ENCODE peak calls at places on chromosomes 6 and 20, in four cellular contexts. One of them, this sample, is unnamed.

GRCh38 chr6:137051790-137052472 is 7.2 kb upstream of the IL20RA start:
- DNase-seq in epithelial cell of esophagus: no peak
- DNase-seq in upper lobe of right lung: no peak
- DNase-seq in progenitor cell of endocrine pancreas: no peak
- DNase-seq in this sample: no peak

GRCh38 chr6:6970851-6971250 is 136.9 kb upstream of the RREB1 start:
- DNase-seq in upper lobe of right lung: no peak
- DNase-seq in progenitor cell of endocrine pancreas: no peak
- DNase-seq in epithelial cell of esophagus: no peak
- DNase-seq in this sample: no peak

GRCh38 chr20:48015136-48015925 is 230.1 kb upstream of the SULF2 start:
- DNase-seq in upper lobe of right lung: no peak
- DNase-seq in progenitor cell of endocrine pancreas: no peak
- DNase-seq in epithelial cell of esophagus: no peak
- DNase-seq in this sample: no peak

GRCh38 chr20:54062812-54063280 is 7.5 kb downstream of the BCAS1 start:
- DNase-seq in epithelial cell of esophagus: peak
- DNase-seq in upper lobe of right lung: no peak
- DNase-seq in progenitor cell of endocrine pancreas: no peak
- DNase-seq in this sample: no peak

GRCh38 chr20:10040070-10040970 is 5.5 kb downstream of the ANKEF1 start:
- DNase-seq in upper lobe of right lung: no peak
- DNase-seq in progenitor cell of endocrine pancreas: no peak
- DNase-seq in epithelial cell of esophagus: peak
- DNase-seq in this sample: no peak

GRCh38 chr20:15346657-15347280 is 1009.4 kb upstream of the FLRT3 start:
- DNase-seq in upper lobe of right lung: no peak
- DNase-seq in epithelial cell of esophagus: peak
- DNase-seq in progenitor cell of endocrine pancreas: no peak
- DNase-seq in this sample: no peak

GRCh38 chr6:36625161-36625919 is 31.2 kb downstream of the SRSF3 start:
- DNase-seq in upper lobe of right lung: peak
- DNase-seq in progenitor cell of endocrine pancreas: no peak
- DNase-seq in epithelial cell of esophagus: peak
- DNase-seq in this sample: peak

GRCh38 chr6:135299256-135299655 is 118.1 kb downstream of the MYB start:
- DNase-seq in epithelial cell of esophagus: peak
- DNase-seq in progenitor cell of endocrine pancreas: no peak
- DNase-seq in upper lobe of right lung: no peak
- DNase-seq in this sample: no peak

GRCh38 chr6:8329592-8329991 is 105.8 kb downstream of the SLC35B3 start:
- DNase-seq in epithelial cell of esophagus: no peak
- DNase-seq in progenitor cell of endocrine pancreas: no peak
- DNase-seq in upper lobe of right lung: no peak
- DNase-seq in this sample: no peak

GRCh38 chr6:40915165-40915564 is 123.9 kb downstream of the UNC5CL start:
- DNase-seq in epithelial cell of esophagus: no peak
- DNase-seq in upper lobe of right lung: no peak
- DNase-seq in progenitor cell of endocrine pancreas: no peak
- DNase-seq in this sample: no peak

GRCh38 chr6:124684621-124685020 is 277.6 kb upstream of the RNF217 start:
- DNase-seq in progenitor cell of endocrine pancreas: no peak
- DNase-seq in upper lobe of right lung: no peak
- DNase-seq in epithelial cell of esophagus: no peak
- DNase-seq in this sample: no peak

GRCh38 chr20:17534077-17534476 is 2.9 kb upstream of the BFSP1 start:
- DNase-seq in upper lobe of right lung: no peak
- DNase-seq in progenitor cell of endocrine pancreas: no peak
- DNase-seq in epithelial cell of esophagus: no peak
- DNase-seq in this sample: no peak

GRCh38 chr6:149963462-149964242 is at the start of gene ULBP1:
- DNase-seq in epithelial cell of esophagus: peak
- DNase-seq in upper lobe of right lung: peak
- DNase-seq in progenitor cell of endocrine pancreas: no peak
- DNase-seq in this sample: peak

GRCh38 chr20:13220857-13221297 is at the start of gene ISM1:
- DNase-seq in upper lobe of right lung: peak
- DNase-seq in epithelial cell of esophagus: peak
- DNase-seq in progenitor cell of endocrine pancreas: peak
- DNase-seq in this sample: peak

GRCh38 chr6:157162756-157163433 is 160.4 kb downstream of the TMEM242 start:
- DNase-seq in epithelial cell of esophagus: no peak
- DNase-seq in upper lobe of right lung: no peak
- DNase-seq in progenitor cell of endocrine pancreas: no peak
- DNase-seq in this sample: no peak

GRCh38 chr6:136552054-136552453 is 1.8 kb upstream of the MAP7 start:
- DNase-seq in epithelial cell of esophagus: no peak
- DNase-seq in progenitor cell of endocrine pancreas: no peak
- DNase-seq in upper lobe of right lung: no peak
- DNase-seq in this sample: no peak

GRCh38 chr6:168418151-168418551 is 22.8 kb upstream of the SMOC2 start:
- DNase-seq in progenitor cell of endocrine pancreas: no peak
- DNase-seq in upper lobe of right lung: no peak
- DNase-seq in epithelial cell of esophagus: no peak
- DNase-seq in this sample: no peak

GRCh38 chr6:116996842-116997241 is 119.8 kb downstream of the RFX6 start:
- DNase-seq in progenitor cell of endocrine pancreas: no peak
- DNase-seq in upper lobe of right lung: no peak
- DNase-seq in epithelial cell of esophagus: no peak
- DNase-seq in this sample: no peak

GRCh38 chr6:41352396-41352795 is 17.0 kb downstream of the NCR2 start:
- DNase-seq in progenitor cell of endocrine pancreas: no peak
- DNase-seq in upper lobe of right lung: no peak
- DNase-seq in epithelial cell of esophagus: no peak
- DNase-seq in this sample: no peak

GRCh38 chr20:48360338-48360698 is 467.5 kb downstream of the PREX1 start:
- DNase-seq in progenitor cell of endocrine pancreas: no peak
- DNase-seq in epithelial cell of esophagus: no peak
- DNase-seq in upper lobe of right lung: no peak
- DNase-seq in this sample: no peak

GRCh38 chr20:54123587-54124180 is 50.1 kb downstream of the CYP24A1 start:
- DNase-seq in upper lobe of right lung: peak
- DNase-seq in progenitor cell of endocrine pancreas: peak
- DNase-seq in epithelial cell of esophagus: peak
- DNase-seq in this sample: peak

GRCh38 chr6:45441811-45442453 is 64.2 kb upstream of the SUPT3H start:
- DNase-seq in epithelial cell of esophagus: no peak
- DNase-seq in progenitor cell of endocrine pancreas: no peak
- DNase-seq in upper lobe of right lung: no peak
- DNase-seq in this sample: no peak

GRCh38 chr6:55153284-55153683 is 21.0 kb upstream of the HCRTR2 start:
- DNase-seq in upper lobe of right lung: no peak
- DNase-seq in epithelial cell of esophagus: no peak
- DNase-seq in progenitor cell of endocrine pancreas: no peak
- DNase-seq in this sample: no peak

GRCh38 chr20:37901280-37901666 is 1.7 kb upstream of the VSTM2L start:
- DNase-seq in epithelial cell of esophagus: no peak
- DNase-seq in progenitor cell of endocrine pancreas: no peak
- DNase-seq in upper lobe of right lung: no peak
- DNase-seq in this sample: no peak

GRCh38 chr20:61963885-61964674 is 101.6 kb downstream of the TAF4 start:
- DNase-seq in epithelial cell of esophagus: no peak
- DNase-seq in progenitor cell of endocrine pancreas: no peak
- DNase-seq in upper lobe of right lung: no peak
- DNase-seq in this sample: no peak

GRCh38 chr6:146224988-146225387 is 196.1 kb downstream of the GRM1 start:
- DNase-seq in epithelial cell of esophagus: no peak
- DNase-seq in upper lobe of right lung: no peak
- DNase-seq in progenitor cell of endocrine pancreas: no peak
- DNase-seq in this sample: no peak

GRCh38 chr6:52558266-52559000 is 18.4 kb downstream of the TRAM2 start:
- DNase-seq in epithelial cell of esophagus: no peak
- DNase-seq in progenitor cell of endocrine pancreas: no peak
- DNase-seq in upper lobe of right lung: no peak
- DNase-seq in this sample: no peak

GRCh38 chr20:11376998-11377397 is 540.7 kb upstream of the BTBD3 start:
- DNase-seq in progenitor cell of endocrine pancreas: no peak
- DNase-seq in epithelial cell of esophagus: peak
- DNase-seq in upper lobe of right lung: no peak
- DNase-seq in this sample: no peak

GRCh38 chr6:2560903-2561698 is 189.6 kb downstream of the MYLK4 start:
- DNase-seq in progenitor cell of endocrine pancreas: no peak
- DNase-seq in epithelial cell of esophagus: no peak
- DNase-seq in upper lobe of right lung: no peak
- DNase-seq in this sample: no peak

GRCh38 chr6:78157606-78158005 is 504.8 kb downstream of the MEI4 start:
- DNase-seq in epithelial cell of esophagus: no peak
- DNase-seq in progenitor cell of endocrine pancreas: no peak
- DNase-seq in upper lobe of right lung: no peak
- DNase-seq in this sample: no peak

GRCh38 chr6:90458353-90459224 is 128.3 kb downstream of the MAP3K7 start:
- DNase-seq in progenitor cell of endocrine pancreas: no peak
- DNase-seq in upper lobe of right lung: no peak
- DNase-seq in epithelial cell of esophagus: no peak
- DNase-seq in this sample: no peak

GRCh38 chr6:116828983-116829382 is at the start of gene GPRC6A:
- DNase-seq in epithelial cell of esophagus: no peak
- DNase-seq in progenitor cell of endocrine pancreas: no peak
- DNase-seq in upper lobe of right lung: no peak
- DNase-seq in this sample: no peak

DNA sequence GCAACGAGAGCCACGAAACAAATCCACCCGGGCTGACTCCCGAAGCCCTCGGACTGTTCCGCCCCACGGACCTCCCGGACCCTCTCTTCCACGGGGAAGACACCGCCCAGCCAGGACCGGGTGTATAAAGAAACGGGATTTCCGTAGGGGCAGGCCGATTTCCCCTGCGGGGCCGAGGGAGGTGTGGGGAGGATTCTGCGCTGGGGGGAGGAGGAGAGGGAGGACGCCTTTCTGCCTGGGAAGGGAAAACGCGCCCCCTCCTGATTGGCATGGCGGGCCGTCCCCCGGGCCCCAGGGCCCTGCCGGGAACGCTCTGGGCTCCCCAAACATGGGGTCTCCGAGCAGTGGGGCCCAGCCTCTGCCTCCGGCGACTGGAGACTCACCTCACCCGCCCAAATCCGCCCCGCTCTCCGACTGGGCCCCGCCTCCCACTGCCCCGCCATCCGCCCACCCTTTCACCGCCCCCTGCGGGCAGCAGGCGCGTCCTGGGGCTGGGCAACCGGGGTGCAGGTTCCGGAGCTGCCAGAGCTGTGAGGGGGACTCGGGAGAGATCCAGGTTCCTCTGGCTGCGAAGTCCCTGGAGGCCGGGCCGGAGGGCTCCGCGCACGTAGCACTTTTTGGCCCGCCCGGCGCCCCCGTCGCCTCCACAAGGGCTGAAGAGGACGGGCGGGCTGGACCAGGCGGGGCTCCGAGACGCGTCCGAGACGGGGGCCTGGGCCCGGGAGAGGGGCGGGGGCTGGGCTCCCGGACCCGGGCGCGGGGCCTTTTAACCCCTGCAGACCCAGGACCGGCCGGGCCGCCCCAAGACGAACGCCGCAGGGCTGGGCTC is 586 bp upstream of the PPDPF start:
- DNase-seq in epithelial cell of esophagus: peak
- DNase-seq in progenitor cell of endocrine pancreas: peak
- DNase-seq in upper lobe of right lung: peak
- DNase-seq in this sample: no peak
- TF ChIP-seq CTCF in epithelial cell of esophagus: no peak
- TF ChIP-seq CTCF in progenitor cell of endocrine pancreas: peak
- TF ChIP-seq CTCF in upper lobe of right lung: peak
- TF ChIP-seq CTCF in this sample: peak

GRCh38 chr6:147407571-147407970 is 100.9 kb upstream of the SAMD5 start:
- DNase-seq in upper lobe of right lung: no peak
- DNase-seq in progenitor cell of endocrine pancreas: no peak
- DNase-seq in epithelial cell of esophagus: no peak
- DNase-seq in this sample: no peak
- TF ChIP-seq CTCF in upper lobe of right lung: no peak
- TF ChIP-seq CTCF in progenitor cell of endocrine pancreas: no peak
- TF ChIP-seq CTCF in epithelial cell of esophagus: no peak
- TF ChIP-seq CTCF in this sample: no peak

GRCh38 chr6:159720708-159721107 is 6.6 kb upstream of the WTAP start:
- DNase-seq in epithelial cell of esophagus: peak
- DNase-seq in progenitor cell of endocrine pancreas: no peak
- DNase-seq in upper lobe of right lung: no peak
- DNase-seq in this sample: peak
- TF ChIP-seq CTCF in epithelial cell of esophagus: peak
- TF ChIP-seq CTCF in progenitor cell of endocrine pancreas: peak
- TF ChIP-seq CTCF in upper lobe of right lung: peak
- TF ChIP-seq CTCF in this sample: peak

GRCh38 chr20:41245086-41245707 is 72.3 kb downstream of the ZHX3 start:
- DNase-seq in upper lobe of right lung: no peak
- DNase-seq in epithelial cell of esophagus: peak
- DNase-seq in progenitor cell of endocrine pancreas: no peak
- DNase-seq in this sample: no peak
- TF ChIP-seq CTCF in upper lobe of right lung: peak
- TF ChIP-seq CTCF in epithelial cell of esophagus: peak
- TF ChIP-seq CTCF in progenitor cell of endocrine pancreas: no peak
- TF ChIP-seq CTCF in this sample: no peak

DNA sequence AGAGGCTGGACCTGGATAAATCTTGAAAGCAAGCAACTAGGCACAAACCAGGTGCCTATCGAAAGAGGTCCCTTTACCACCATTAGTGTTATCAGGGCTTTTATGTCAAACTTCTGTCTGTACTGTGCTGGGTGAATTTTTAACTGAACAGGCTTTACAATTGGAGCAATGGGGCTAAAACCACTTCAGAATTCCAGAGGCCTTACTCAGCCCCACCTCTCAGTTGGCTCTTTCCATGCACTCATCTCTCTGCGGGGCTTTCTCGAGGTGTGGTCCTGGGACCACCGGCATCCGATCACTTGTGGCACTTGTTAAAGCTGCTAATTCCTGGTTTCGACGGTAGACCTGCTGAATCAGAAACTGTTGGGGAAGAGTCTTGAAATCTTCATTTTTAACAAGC is 232.5 kb downstream of the SOX4 start:
- DNase-seq in progenitor cell of endocrine pancreas: no peak
- DNase-seq in upper lobe of right lung: no peak
- DNase-seq in epithelial cell of esophagus: peak
- DNase-seq in this sample: no peak
- TF ChIP-seq CTCF in progenitor cell of endocrine pancreas: no peak
- TF ChIP-seq CTCF in upper lobe of right lung: no peak
- TF ChIP-seq CTCF in epithelial cell of esophagus: no peak
- TF ChIP-seq CTCF in this sample: no peak